ENCODE peak calls at places on chromosomes 13 and 19, in eight cellular contexts. N, J, A, H, B, O, W and R are unnamed samples.

GRCh38 chr13:104949840-104950805 is 1585.3 kb downstream of the EFNB2 start:
- DNase-seq in N (no peak), J (no peak), A (no peak), H (no peak), B (no peak), O (no peak), W (no peak), R (no peak)

GRCh38 chr19:33831835-33832234 is 35.2 kb downstream of the KCTD15 start:
- DNase-seq in N (no peak), J (no peak), A (no peak), H (no peak), B (no peak), O (no peak), W (no peak), R (no peak)

GRCh38 chr13:51235756-51236564 is 13.8 kb downstream of the FAM124A start:
- DNase-seq in N (no peak), J (no peak), A (no peak), H (no peak), B (no peak), O (no peak), W (no peak), R (no peak)

GRCh38 chr19:56314018-56314583 is 538 bp downstream of the ZSCAN5A start:
- DNase-seq in N (no peak), J (no peak), A (no peak), H (no peak), B (peak), O (no peak), W (no peak), R (no peak)

GRCh38 chr19:11324079-11324661 is 15.3 kb downstream of the RAB3D start:
- DNase-seq in N (peak), J (peak), A (peak), H (peak), B (peak), O (peak), W (peak), R (no peak)

GRCh38 chr19:8069116-8069973 is 16.8 kb downstream of the CCL25 start:
- DNase-seq in N (no peak), J (no peak), A (no peak), H (peak), B (no peak), O (no peak), W (no peak), R (no peak)

GRCh38 chr13:21620858-21621257 is 16.9 kb upstream of the MICU2 start:
- DNase-seq in N (no peak), J (no peak), A (no peak), H (no peak), B (no peak), O (no peak), W (no peak), R (no peak)

GRCh38 chr19:6066661-6067646 is 43.3 kb downstream of the RFX2 start:
- DNase-seq in N (peak), J (peak), A (peak), H (peak), B (peak), O (peak), W (peak), R (no peak)

GRCh38 chr13:80048802-80049201 is 292.1 kb downstream of the SPRY2 start:
- DNase-seq in N (peak), J (peak), A (peak), H (peak), B (peak), O (peak), W (peak), R (no peak)

GRCh38 chr13:95497307-95497943 is 55.1 kb upstream of the CLDN10 start:
- DNase-seq in N (no peak), J (no peak), A (peak), H (no peak), B (no peak), O (no peak), W (peak), R (no peak)

GRCh38 chr13:23081246-23081645 is 99.5 kb upstream of the SGCG start:
- DNase-seq in N (no peak), J (no peak), A (no peak), H (no peak), B (peak), O (no peak), W (no peak), R (no peak)

GRCh38 chr13:65638572-65639168 is 1591.5 kb downstream of the PCDH9 start:
- DNase-seq in N (no peak), J (no peak), A (no peak), H (peak), B (peak), O (no peak), W (no peak), R (no peak)

GRCh38 chr19:12880551-12881171 is 588 bp downstream of the DNASE2 start:
- DNase-seq in N (peak), J (no peak), A (no peak), H (peak), B (peak), O (no peak), W (peak), R (no peak)

GRCh38 chr19:16419671-16420394 is 51.9 kb downstream of the EPS15L1 start:
- DNase-seq in N (no peak), J (no peak), A (no peak), H (no peak), B (no peak), O (no peak), W (no peak), R (no peak)

GRCh38 chr13:54687173-54687572 is 1658.6 kb downstream of the OLFM4 start:
- DNase-seq in N (no peak), J (no peak), A (no peak), H (no peak), B (no peak), O (no peak), W (no peak), R (no peak)

GRCh38 chr19:55467236-55468053 is 2.9 kb upstream of the C19orf85 start:
- DNase-seq in N (peak), J (no peak), A (peak), H (peak), B (peak), O (peak), W (peak), R (peak)

GRCh38 chr13:76016799-76017198 is 380.7 kb downstream of the LMO7 start:
- DNase-seq in N (no peak), J (no peak), A (no peak), H (peak), B (peak), O (no peak), W (peak), R (no peak)

GRCh38 chr19:52992109-52993004 is 21.4 kb upstream of the ERVV-1 start:
- DNase-seq in N (peak), J (no peak), A (peak), H (no peak), B (no peak), O (no peak), W (peak), R (no peak)

GRCh38 chr13:98300956-98301641 is 124.0 kb upstream of the RNF113B start:
- DNase-seq in N (no peak), J (no peak), A (no peak), H (no peak), B (peak), O (no peak), W (peak), R (no peak)

GRCh38 chr19:21604941-21605548 is 99.6 kb downstream of the ZNF429 start:
- DNase-seq in N (no peak), J (no peak), A (peak), H (peak), B (no peak), O (no peak), W (peak), R (peak)

GRCh38 chr19:16166417-16166816 is 6.9 kb downstream of the CIB3 start:
- DNase-seq in N (no peak), J (no peak), A (no peak), H (no peak), B (no peak), O (no peak), W (no peak), R (no peak)

GRCh38 chr19:55058781-55059610 is 4.0 kb downstream of the RDH13 start:
- DNase-seq in N (no peak), J (no peak), A (no peak), H (no peak), B (no peak), O (no peak), W (no peak), R (no peak)

GRCh38 chr19:6721773-6722172 is 1.3 kb upstream of the C3 start:
- DNase-seq in N (no peak), J (no peak), A (no peak), H (peak), B (no peak), O (no peak), W (no peak), R (no peak)

GRCh38 chr19:42052241-42052863 is 17.7 kb downstream of the GRIK5 start:
- DNase-seq in N (no peak), J (no peak), A (no peak), H (no peak), B (no peak), O (no peak), W (no peak), R (peak)

DNA sequence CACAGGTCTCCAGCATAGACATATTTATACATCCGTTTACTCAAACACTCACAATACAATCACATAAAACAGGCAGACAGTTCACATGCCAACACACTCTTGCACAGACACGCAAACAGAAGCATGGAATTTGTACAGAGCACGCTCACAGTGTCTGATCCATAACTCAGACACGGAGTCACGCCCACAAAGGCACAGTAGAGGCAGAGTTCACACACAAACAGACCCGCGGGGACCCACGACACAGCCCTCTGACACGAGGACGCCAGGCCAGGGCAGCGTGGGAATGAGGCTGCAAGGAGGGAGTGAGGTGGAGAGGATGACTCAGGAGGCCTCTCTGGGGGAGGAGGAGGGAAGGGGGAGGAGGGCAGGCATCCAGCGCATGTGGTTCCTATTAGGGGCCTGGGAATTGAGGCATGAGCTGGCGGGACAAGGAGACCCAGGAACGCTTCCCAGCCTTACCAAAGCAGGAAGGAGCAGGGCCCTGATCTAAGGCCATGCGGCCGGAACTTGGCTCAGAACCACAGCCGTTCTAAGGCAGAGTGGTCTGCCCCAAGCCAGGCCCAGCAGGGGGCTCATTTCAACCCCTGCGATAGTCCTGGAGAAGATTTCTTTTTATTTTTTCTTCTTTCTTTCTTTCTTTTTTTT is 9.1 kb upstream of the OLFM2 start:
- DNase-seq in N (peak), J (peak), A (peak), H (peak), B (peak), O (no peak), W (peak), R (no peak)
- TF ChIP-seq CTCF in N (no peak), J (no peak), A (no peak), H (peak), B (peak), O (no peak), W (no peak), R (no peak)

GRCh38 chr13:112761701-112762689 is 72.2 kb downstream of the ATP11A start:
- DNase-seq in N (no peak), J (no peak), A (no peak), H (no peak), B (peak), O (no peak), W (no peak), R (no peak)
- TF ChIP-seq CTCF in N (no peak), J (no peak), A (no peak), H (no peak), B (peak), O (no peak), W (no peak), R (no peak)

GRCh38 chr19:50458396-50459066 is 17.8 kb upstream of the EMC10 start:
- DNase-seq in N (no peak), J (no peak), A (no peak), H (no peak), B (peak), O (no peak), W (no peak), R (no peak)

GRCh38 chr19:50459067-50459456 is 17.2 kb upstream of the EMC10 start:
- DNase-seq in N (no peak), J (no peak), A (no peak), H (no peak), B (no peak), O (no peak), W (no peak), R (no peak)

GRCh38 chr19:50459638-50460037 is 16.7 kb upstream of the EMC10 start:
- DNase-seq in N (no peak), J (no peak), A (no peak), H (no peak), B (no peak), O (no peak), W (no peak), R (no peak)

GRCh38 chr19:50461066-50461875 is 15.0 kb upstream of the EMC10 start:
- DNase-seq in N (peak), J (no peak), A (peak), H (peak), B (peak), O (peak), W (peak), R (peak)

DNA sequence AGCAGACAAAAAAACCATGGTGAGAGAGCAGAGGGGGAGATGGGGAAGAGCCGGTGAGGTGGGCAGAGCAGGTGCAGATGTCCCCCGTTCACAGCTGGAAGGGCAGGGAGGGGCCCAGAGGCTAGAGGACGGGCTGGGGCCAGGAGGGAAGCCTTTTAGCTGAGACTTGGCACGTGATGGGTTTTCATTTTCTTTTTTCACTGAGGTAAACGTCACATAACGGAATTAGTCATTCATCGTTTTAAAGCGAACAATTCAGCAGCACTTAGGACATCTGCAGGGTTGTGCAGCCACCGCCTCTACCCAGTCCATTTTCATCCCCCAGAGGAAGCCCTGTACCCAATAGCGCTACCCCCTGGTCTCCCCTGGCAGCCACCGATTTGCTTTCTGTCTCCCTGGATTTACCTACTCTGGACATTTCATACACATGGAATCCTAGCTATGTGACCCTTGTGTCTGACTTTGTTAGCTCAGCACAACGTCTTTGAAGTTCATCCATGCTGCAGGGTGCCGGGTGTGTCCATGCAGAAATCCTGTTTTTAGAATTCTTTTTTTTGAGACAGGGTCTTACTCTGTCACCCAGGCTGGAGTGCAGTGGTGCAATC is 16.0 kb upstream of the EMC10 start:
- DNase-seq in N (no peak), J (no peak), A (no peak), H (peak), B (peak), O (no peak), W (no peak), R (no peak)
- TF ChIP-seq CTCF in N (no peak), J (no peak), A (no peak), H (no peak), B (no peak), O (no peak), W (no peak), R (no peak)

DNA sequence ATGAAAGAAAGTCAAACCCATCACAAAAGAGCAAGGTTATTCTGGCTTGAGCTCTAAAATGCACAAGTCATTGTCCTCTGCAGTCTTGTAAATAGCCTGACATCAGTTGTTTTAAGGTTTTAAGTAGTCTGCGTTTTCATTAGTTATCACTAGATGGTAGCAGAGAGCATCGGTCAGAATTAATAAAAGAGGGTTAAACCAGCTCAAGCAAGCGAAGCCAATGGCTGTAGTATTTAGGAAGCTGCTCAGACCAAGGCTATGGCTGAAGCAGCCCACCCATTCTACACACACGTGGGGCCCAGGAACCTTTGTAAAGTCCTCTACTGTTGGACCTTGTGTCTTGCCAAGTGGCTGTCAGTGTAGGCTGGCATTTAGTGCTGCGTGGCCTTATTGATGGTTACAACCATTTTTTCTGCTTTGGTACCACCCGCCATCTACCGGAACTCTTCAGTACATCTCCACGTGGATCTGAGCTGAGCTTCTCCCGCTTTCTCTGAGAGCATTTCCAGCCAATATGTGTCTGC is 13.3 kb upstream of the ZNF57 start:
- DNase-seq in N (no peak), J (no peak), A (no peak), H (peak), B (peak), O (peak), W (peak), R (peak)
- TF ChIP-seq CTCF in N (peak), J (peak), A (peak), H (peak), B (peak), O (peak), W (peak), R (peak)

GRCh38 chr19:44163789-44164188 is 1.1 kb upstream of the ZNF226 start:
- DNase-seq in N (no peak), J (no peak), A (no peak), H (no peak), B (no peak), O (no peak), W (no peak), R (no peak)

GRCh38 chr19:44164327-44164672 is 600 bp upstream of the ZNF226 start:
- DNase-seq in N (no peak), J (no peak), A (no peak), H (no peak), B (no peak), O (no peak), W (no peak), R (no peak)

DNA sequence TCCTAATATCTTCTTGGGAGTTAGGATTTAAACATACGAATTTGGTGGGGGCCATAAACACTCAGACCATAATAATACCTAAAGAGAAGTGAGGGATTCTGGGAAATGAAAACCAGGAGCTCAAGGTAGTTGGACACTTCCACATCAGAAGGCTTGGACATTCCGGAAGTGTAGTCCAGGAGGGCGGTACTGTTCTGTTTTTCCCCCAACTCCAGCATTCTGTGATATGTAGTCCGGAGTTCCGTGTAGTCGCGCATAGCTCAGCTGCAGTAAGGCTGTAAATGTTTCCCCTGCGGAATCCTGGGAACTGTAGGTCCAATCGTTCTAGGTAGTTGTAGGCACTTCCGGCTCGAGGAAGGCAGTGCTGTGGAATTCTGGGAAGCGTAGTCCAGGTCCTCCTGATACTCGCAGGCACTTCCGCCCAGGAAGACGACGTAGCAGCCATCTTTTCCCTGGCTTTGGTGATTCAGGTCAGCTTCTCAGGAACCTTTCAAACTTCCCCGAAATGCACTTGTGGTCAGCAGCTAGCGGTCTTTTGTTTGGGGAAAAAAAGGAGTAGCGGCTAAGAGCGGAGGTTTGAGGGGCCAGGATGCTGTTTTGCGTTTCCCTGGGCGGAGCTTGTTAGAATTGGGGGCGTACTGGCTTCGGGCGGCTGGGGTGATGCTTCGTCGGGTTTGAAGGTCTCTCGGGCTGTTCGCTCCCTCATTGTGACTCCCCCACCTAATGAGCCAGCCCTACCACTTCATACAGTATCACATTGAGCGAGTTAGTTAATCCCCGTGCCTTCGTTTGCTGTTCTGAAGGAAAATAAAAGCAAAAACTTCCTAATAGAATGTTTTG is at the start of gene ZNF226:
- DNase-seq in N (peak), J (peak), A (peak), H (peak), B (peak), O (peak), W (peak), R (peak)
- TF ChIP-seq CTCF in N (no peak), J (no peak), A (no peak), H (no peak), B (no peak), O (no peak), W (no peak), R (no peak)

GRCh38 chr13:91950803-91951202 is 552.4 kb downstream of the GPC5 start:
- DNase-seq in N (no peak), J (no peak), A (no peak), H (no peak), B (no peak), O (no peak), W (no peak), R (no peak)

GRCh38 chr13:91946498-91947070 is 548.2 kb downstream of the GPC5 start:
- DNase-seq in N (no peak), J (no peak), A (no peak), H (peak), B (peak), O (no peak), W (peak), R (peak)
- TF ChIP-seq CTCF in N (no peak), J (no peak), A (no peak), H (peak), B (peak), O (no peak), W (no peak), R (peak)

GRCh38 chr19:46787331-46788100 is 878 bp downstream of the SLC1A5 start:
- DNase-seq in N (peak), J (no peak), A (peak), H (peak), B (peak), O (peak), W (peak), R (peak)
- TF ChIP-seq CTCF in N (peak), J (no peak), A (no peak), H (no peak), B (no peak), O (no peak), W (no peak), R (no peak)

GRCh38 chr13:30112602-30113435 is 194.5 kb downstream of the KATNAL1 start:
- DNase-seq in N (peak), J (peak), A (peak), H (peak), B (peak), O (peak), W (peak), R (no peak)

GRCh38 chr13:30109471-30110135 is 197.7 kb downstream of the KATNAL1 start:
- DNase-seq in N (no peak), J (no peak), A (no peak), H (no peak), B (no peak), O (no peak), W (no peak), R (no peak)

GRCh38 chr13:30110301-30111070 is 196.9 kb downstream of the KATNAL1 start:
- DNase-seq in N (no peak), J (no peak), A (no peak), H (no peak), B (no peak), O (no peak), W (no peak), R (no peak)

GRCh38 chr13:30113531-30113930 is 193.8 kb downstream of the KATNAL1 start:
- DNase-seq in N (peak), J (no peak), A (no peak), H (no peak), B (no peak), O (no peak), W (no peak), R (no peak)

DNA sequence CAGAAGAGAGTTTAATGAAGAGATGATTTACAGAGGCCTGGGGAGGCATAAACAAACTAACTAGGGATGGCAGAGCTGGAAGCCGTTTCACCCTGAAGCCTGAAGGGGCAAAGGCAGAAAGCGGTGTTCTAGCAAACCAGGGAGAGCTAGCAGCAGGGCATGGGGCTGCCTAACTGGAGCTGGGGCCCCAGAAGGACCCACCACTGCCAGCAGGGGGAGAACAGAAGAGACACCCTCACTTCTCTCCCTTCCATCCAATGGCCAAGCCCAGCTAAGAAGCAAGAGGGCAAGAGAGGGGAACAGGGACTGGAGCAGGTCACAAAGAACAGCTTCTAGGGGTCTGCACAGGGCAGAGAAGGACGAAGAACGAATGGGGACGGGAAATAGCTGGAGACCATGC is 195.5 kb downstream of the KATNAL1 start:
- DNase-seq in N (no peak), J (no peak), A (no peak), H (peak), B (no peak), O (no peak), W (no peak), R (no peak)
- TF ChIP-seq CTCF in N (no peak), J (no peak), A (no peak), H (peak), B (peak), O (no peak), W (no peak), R (no peak)